ENCODE peak calls at places on chromosome 11, in six cellular contexts. Z is right lobe of liver, G is lung, X is fibroblast of mammary gland, W is Caco-2, Q is H1. B is an unnamed sample.

GRCh38 chr11:65563606-65564005 is 5.4 kb upstream of the LTBP3 start:
- DNase-seq in W (no peak), Z (no peak), G (no peak), X (peak), Q (no peak), B (no peak)

GRCh38 chr11:8683115-8683807 is 669 bp downstream of the RPL27A start:
- DNase-seq in G (no peak), X (no peak), Q (no peak), Z (no peak), W (no peak), B (no peak)

GRCh38 chr11:62186195-62186594 is 3.8 kb upstream of the SCGB1D1 start:
- DNase-seq in G (no peak), Q (no peak), Z (no peak), W (no peak), X (no peak), B (no peak)

GRCh38 chr11:83816572-83817187 is 530.5 kb upstream of the CCDC90B start:
- DNase-seq in Z (no peak), X (peak), Q (no peak), W (no peak), G (no peak), B (no peak)

GRCh38 chr11:78100276-78101040 is 20.8 kb upstream of the NDUFC2 start:
- DNase-seq in G (no peak), X (no peak), W (no peak), Z (no peak), Q (no peak), B (no peak)

GRCh38 chr11:121543981-121544380 is 91.2 kb upstream of the SORL1-AS1 start:
- DNase-seq in W (no peak), Q (no peak), G (no peak), X (no peak), Z (no peak), B (no peak)

GRCh38 chr11:114819028-114819427 is 140.7 kb downstream of the NXPE2 start:
- DNase-seq in G (no peak), Z (no peak), Q (no peak), W (no peak), X (peak), B (no peak)

GRCh38 chr11:63907808-63908530 is 9.0 kb downstream of the RCOR2 start:
- DNase-seq in X (no peak), Z (no peak), G (no peak), Q (peak), W (no peak), B (no peak)

GRCh38 chr11:47177229-47177845 is 658 bp upstream of the ARFGAP2 start:
- DNase-seq in Z (no peak), W (peak), G (peak), X (peak), Q (peak), B (no peak)

GRCh38 chr11:74462009-74462408 is 5.3 kb downstream of the KCNE3 start:
- DNase-seq in Q (no peak), X (peak), W (peak), Z (peak), G (peak), B (no peak)

GRCh38 chr11:848988-849824 is 6.6 kb downstream of the TSPAN4 start:
- DNase-seq in Z (no peak), X (no peak), Q (peak), G (no peak), W (peak), B (peak)

GRCh38 chr11:106421673-106422292 is 344.3 kb downstream of the AASDHPPT start:
- DNase-seq in X (no peak), Q (no peak), G (no peak), W (no peak), Z (no peak), B (no peak)

GRCh38 chr11:132101861-132102260 is 731.4 kb downstream of the NTM start:
- DNase-seq in Z (no peak), X (no peak), Q (no peak), G (no peak), W (no peak), B (no peak)

GRCh38 chr11:132895340-132895739 is 637.0 kb downstream of the OPCML start:
- DNase-seq in Z (no peak), W (no peak), Q (no peak), G (no peak), X (no peak), B (no peak)

GRCh38 chr11:31437742-31438435 is 68.2 kb downstream of the DNAJC24 start:
- DNase-seq in Q (no peak), Z (no peak), W (no peak), X (peak), G (no peak), B (no peak)

GRCh38 chr11:3014314-3014938 is 22.3 kb upstream of the NAP1L4 start:
- DNase-seq in X (no peak), Z (no peak), G (no peak), W (no peak), Q (no peak), B (no peak)

GRCh38 chr11:10654211-10655150 is 39.1 kb downstream of the IRAG1 start:
- DNase-seq in Z (no peak), X (peak), W (no peak), Q (no peak), G (no peak), B (no peak)

GRCh38 chr11:72239296-72239848 is 4.6 kb downstream of the PHOX2A start:
- DNase-seq in W (no peak), G (peak), Z (peak), Q (peak), X (peak), B (no peak)

GRCh38 chr11:20597137-20597923 is 2.1 kb upstream of the SLC6A5 start:
- DNase-seq in X (no peak), W (no peak), Q (peak), Z (no peak), G (no peak), B (no peak)

GRCh38 chr11:44775366-44776356 is 48.9 kb downstream of the TSPAN18 start:
- DNase-seq in Q (peak), G (peak), Z (peak), W (peak), X (peak), B (no peak)

GRCh38 chr11:30125461-30125860 is 105.4 kb upstream of the FSHB start:
- DNase-seq in X (peak), W (no peak), G (no peak), Q (no peak), Z (no peak), B (no peak)

GRCh38 chr11:62439785-62440602 is 21.2 kb downstream of the SCGB1A1 start:
- DNase-seq in G (no peak), W (no peak), X (peak), Q (no peak), Z (no peak), B (no peak)

GRCh38 chr11:102062106-102062505 is 14.9 kb downstream of the CFAP300 start:
- DNase-seq in Q (no peak), Z (no peak), X (no peak), G (no peak), W (no peak), B (no peak)

GRCh38 chr11:85718991-85719807 is 33.2 kb upstream of the CCDC89 start:
- DNase-seq in Q (peak), X (peak), Z (no peak), G (peak), W (no peak), B (no peak)

GRCh38 chr11:114678125-114679036 is at the start of gene NXPE2:
- DNase-seq in X (peak), Q (no peak), G (no peak), W (no peak), Z (no peak), B (no peak)

GRCh38 chr11:36724742-36725387 is 126.8 kb upstream of the RAG2 start:
- DNase-seq in X (no peak), G (no peak), W (no peak), Z (no peak), Q (no peak), B (no peak)

GRCh38 chr11:66313321-66314185 is 3.3 kb downstream of the CD248 start:
- DNase-seq in Q (no peak), Z (peak), W (no peak), G (no peak), X (peak), B (no peak)

GRCh38 chr11:32527191-32527590 is 56.4 kb upstream of the EIF3M start:
- DNase-seq in X (no peak), Z (no peak), Q (no peak), G (no peak), W (no peak), B (no peak)

GRCh38 chr11:2178906-2179494 is 7.4 kb upstream of the TH start:
- DNase-seq in X (peak), Z (no peak), G (no peak), W (peak), Q (no peak), B (no peak)

GRCh38 chr11:102462610-102463009 is 10.0 kb upstream of the TMEM123 start:
- DNase-seq in X (no peak), G (no peak), Z (no peak), W (peak), Q (no peak), B (no peak)

GRCh38 chr11:17389205-17389956 is 922 bp upstream of the KCNJ11 start:
- DNase-seq in X (no peak), G (peak), Q (peak), Z (peak), W (peak), B (peak)

GRCh38 chr11:94134651-94135512 is 6.2 kb downstream of the PANX1 start:
- DNase-seq in W (no peak), G (peak), Q (no peak), Z (no peak), X (peak), B (no peak)

GRCh38 chr11:134270250-134270714 is 5.9 kb upstream of the GLB1L3 start:
- DNase-seq in Q (no peak), Z (no peak), X (no peak), G (no peak), W (peak), B (no peak)
- TF ChIP-seq CTCF in Q (peak), Z (no peak), X (no peak), G (no peak), W (peak), B (no peak)

DNA sequence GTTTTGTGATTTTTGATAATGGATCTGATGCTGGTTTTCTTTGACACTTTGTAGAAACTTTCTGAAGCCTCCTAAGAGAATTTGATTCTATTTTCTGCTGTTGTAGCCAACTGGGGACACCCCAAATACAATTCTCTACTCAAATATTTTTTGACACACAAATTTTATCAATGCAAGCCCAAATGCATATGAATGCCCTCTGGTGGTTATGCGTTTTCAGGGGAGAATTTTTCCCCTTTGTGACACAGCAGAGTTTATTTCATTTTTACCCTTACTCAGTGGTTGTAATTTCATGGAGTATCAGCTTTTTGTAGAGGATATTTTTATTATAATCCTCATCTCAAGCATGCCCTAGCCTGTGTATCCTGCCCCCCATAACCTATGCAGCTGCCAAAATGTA is 44.7 kb upstream of the MTMR2 start:
- DNase-seq in G (no peak), Z (no peak), W (peak), Q (no peak), X (peak), B (no peak)
- TF ChIP-seq CTCF in G (no peak), Z (peak), W (peak), Q (no peak), X (peak), B (no peak)

DNA sequence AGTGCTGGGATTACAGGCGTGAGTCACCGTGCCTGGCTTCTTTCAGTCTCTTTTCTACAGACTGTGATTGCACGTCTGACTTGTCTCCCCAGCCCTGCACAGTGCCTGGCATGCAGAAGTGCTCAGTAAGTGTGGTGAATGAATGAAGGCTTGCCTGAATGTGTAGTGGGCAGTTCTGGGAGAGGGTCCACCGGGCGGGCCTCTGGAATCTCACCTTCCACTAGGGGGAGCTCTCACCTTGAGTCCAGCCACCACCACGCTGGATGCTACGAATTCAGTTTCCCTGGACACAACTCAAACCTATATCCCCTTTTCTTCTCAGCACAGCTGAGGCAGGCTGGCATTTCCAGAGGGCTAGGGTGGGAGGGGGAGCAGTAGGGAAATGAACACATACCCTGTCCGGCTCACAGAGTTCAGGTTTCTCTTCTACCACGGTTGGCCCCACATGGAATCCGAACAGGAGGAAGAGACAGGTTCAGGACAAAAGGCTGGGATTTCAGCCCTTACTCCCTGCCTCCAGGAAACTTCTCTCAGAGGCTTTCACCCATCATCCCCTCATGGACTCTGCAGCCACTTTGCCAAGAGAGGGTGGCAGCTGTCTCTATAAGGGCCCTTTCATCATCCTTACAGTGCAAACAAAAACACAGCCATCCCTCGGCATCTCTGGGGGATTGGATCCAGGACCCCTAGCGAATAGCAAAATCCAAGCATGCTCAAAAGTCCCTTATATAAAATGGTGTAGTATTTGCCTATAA is 86.8 kb downstream of the NECTIN1 start:
- DNase-seq in Z (no peak), W (peak), G (no peak), X (peak), Q (no peak), B (no peak)
- TF ChIP-seq CTCF in Z (peak), W (peak), G (peak), X (peak), Q (peak), B (peak)

GRCh38 chr11:125887373-125888324 is at the start of gene HYLS1:
- DNase-seq in Z (peak), G (peak), W (peak), X (peak), Q (peak), B (peak)
- TF ChIP-seq CTCF in Z (peak), G (peak), W (no peak), X (peak), Q (peak), B (no peak)

GRCh38 chr11:112162761-112163669 is 879 bp downstream of the IL18 start:
- DNase-seq in W (no peak), G (no peak), X (no peak), Z (no peak), Q (no peak), B (no peak)
- TF ChIP-seq CTCF in W (no peak), G (no peak), X (no peak), Z (no peak), Q (no peak), B (no peak)